ENCODE peak calls at places on chromosomes 16 and 17, in nine cellular contexts. J is kidney tubule cell; C is LHCN-M2; W is NCI-H82; B is stimulated activated CD8-positive, alpha-beta memory T cell treated with anti-CD3 and anti-CD28 coated beads, Interleukin-15, amount 100 ng/mL, for 24 hours; O is activated CD4-positive, alpha-beta T cell treated with anti-CD3 and anti-CD28 coated beads for 4 hours; H is stimulated activated naive CD4-positive, alpha-beta T cell; Y is anterior cingulate cortex; D is activated T-helper 1 cell treated with Interleukin-2 at 50 U/mL for 16 hours. I is an unnamed sample.

GRCh38 chr17:14745122-14745521 is 444.2 kb downstream of the HS3ST3B1 start:
- DNase-seq in Y (no peak), O (no peak), B (no peak), C (peak), J (no peak), H (no peak), D (no peak), W (no peak), I (no peak)

GRCh38 chr16:66455970-66456369 is 28.9 kb downstream of the BEAN1 start:
- DNase-seq in D (no peak), Y (no peak), C (no peak), H (no peak), W (no peak), O (no peak), B (no peak), J (no peak), I (no peak)

GRCh38 chr17:43020789-43021738 is 1.1 kb downstream of the VAT1 start:
- DNase-seq in B (no peak), W (peak), H (peak), O (peak), C (peak), Y (no peak), J (peak), D (no peak), I (no peak)

GRCh38 chr16:75632857-75633256 is 9.8 kb upstream of the ADAT1 start:
- DNase-seq in H (no peak), D (no peak), J (no peak), C (no peak), Y (no peak), W (no peak), O (no peak), B (no peak), I (no peak)

GRCh38 chr17:67606896-67607604 is 110.7 kb upstream of the NOL11 start:
- DNase-seq in C (no peak), D (no peak), O (no peak), H (no peak), W (peak), J (no peak), B (no peak), Y (no peak), I (no peak)

GRCh38 chr16:22352726-22353125 is 21.7 kb downstream of the CDR2 start:
- DNase-seq in J (no peak), O (no peak), H (no peak), Y (no peak), C (no peak), W (no peak), D (no peak), B (no peak), I (no peak)

GRCh38 chr16:70688266-70688742 is 2.5 kb upstream of the MTSS2 start:
- DNase-seq in D (no peak), W (no peak), B (no peak), O (no peak), H (no peak), Y (peak), C (peak), J (no peak), I (peak)

GRCh38 chr17:59361916-59362810 is 30.7 kb downstream of the YPEL2 start:
- DNase-seq in H (no peak), O (peak), D (peak), Y (no peak), C (peak), B (no peak), J (peak), W (no peak), I (no peak)

GRCh38 chr16:79092846-79093245 is 507.7 kb downstream of the MAF start:
- DNase-seq in Y (no peak), W (no peak), D (no peak), B (no peak), O (no peak), H (no peak), C (no peak), J (no peak), I (no peak)

GRCh38 chr16:84514874-84515835 is 10.7 kb upstream of the MEAK7 start:
- DNase-seq in C (no peak), H (peak), J (no peak), O (peak), W (peak), Y (no peak), D (peak), B (peak), I (no peak)

GRCh38 chr17:44672479-44673093 is 16.3 kb downstream of the MEIOC start:
- DNase-seq in O (no peak), Y (no peak), H (no peak), C (peak), W (peak), D (no peak), B (no peak), J (peak), I (no peak)

GRCh38 chr17:83202002-83203000 is 122.9 kb downstream of the METRNL start:
- DNase-seq in D (no peak), C (no peak), B (no peak), W (no peak), H (no peak), Y (no peak), O (peak), J (no peak), I (no peak)

GRCh38 chr17:6231886-6232767 is 161.9 kb downstream of the WSCD1 start:
- DNase-seq in J (peak), O (no peak), W (no peak), Y (no peak), C (peak), H (no peak), B (no peak), D (no peak), I (no peak)

GRCh38 chr17:67557052-67557845 is 160.5 kb upstream of the NOL11 start:
- DNase-seq in D (no peak), J (no peak), H (no peak), Y (no peak), W (no peak), O (no peak), C (no peak), B (no peak), I (no peak)

GRCh38 chr16:4261557-4262172 is 11.2 kb downstream of the TFAP4 start:
- DNase-seq in D (no peak), W (peak), C (no peak), J (peak), H (peak), B (peak), Y (no peak), O (no peak), I (no peak)

GRCh38 chr17:67506966-67507365 is 129.9 kb downstream of the PITPNC1 start:
- DNase-seq in C (peak), D (no peak), B (no peak), W (no peak), O (no peak), H (no peak), J (peak), Y (no peak), I (no peak)

GRCh38 chr17:19958023-19958422 is 19.6 kb downstream of the AKAP10 start:
- DNase-seq in D (no peak), O (no peak), Y (no peak), C (peak), B (no peak), J (peak), H (no peak), W (no peak), I (no peak)

GRCh38 chr16:89395150-89396142 is 94.9 kb downstream of the ANKRD11 start:
- DNase-seq in J (peak), O (no peak), D (no peak), C (peak), Y (peak), H (no peak), W (peak), B (no peak), I (peak)

GRCh38 chr17:9229826-9230201 is 208.5 kb downstream of the NTN1 start:
- DNase-seq in B (no peak), J (no peak), W (no peak), D (no peak), O (no peak), C (no peak), Y (no peak), H (no peak), I (no peak)

GRCh38 chr17:81867952-81868673 is 3.0 kb downstream of the ARHGDIA start:
- DNase-seq in D (no peak), H (no peak), B (no peak), C (no peak), O (no peak), W (peak), J (peak), Y (no peak), I (no peak)

GRCh38 chr17:31875081-31875480 is 16.0 kb upstream of the COPRS start:
- DNase-seq in C (no peak), H (no peak), J (no peak), O (no peak), W (no peak), B (no peak), Y (no peak), D (no peak), I (no peak)

GRCh38 chr16:69253796-69254426 is 57.2 kb upstream of the VPS4A start:
- DNase-seq in B (no peak), O (no peak), D (no peak), H (no peak), J (no peak), Y (no peak), C (no peak), W (no peak), I (no peak)

GRCh38 chr17:19718613-19719364 is 2.4 kb upstream of the SLC47A2 start:
- DNase-seq in W (peak), O (no peak), C (no peak), B (no peak), Y (no peak), H (no peak), D (no peak), J (no peak), I (no peak)

GRCh38 chr17:71188811-71189492 is 931.9 kb upstream of the SOX9 start:
- DNase-seq in J (peak), W (no peak), H (no peak), D (no peak), Y (no peak), C (peak), O (no peak), B (no peak), I (no peak)

GRCh38 chr16:83809092-83809491 is 1.3 kb downstream of the HSBP1 start:
- DNase-seq in O (no peak), H (no peak), Y (no peak), D (no peak), J (no peak), B (no peak), C (no peak), W (no peak), I (no peak)

GRCh38 chr16:159136-159849 is 6.5 kb upstream of the HBM start:
- DNase-seq in H (no peak), Y (no peak), B (no peak), D (no peak), J (no peak), O (no peak), C (no peak), W (no peak), I (no peak)

GRCh38 chr16:83602797-83603735 is 204.7 kb upstream of the HSBP1 start:
- DNase-seq in W (no peak), J (no peak), O (no peak), D (no peak), H (no peak), B (no peak), Y (no peak), C (no peak), I (no peak)

GRCh38 chr17:63775420-63775819 is 1.4 kb downstream of the DDX42 start:
- DNase-seq in Y (no peak), O (no peak), W (peak), D (no peak), C (no peak), B (no peak), H (no peak), J (no peak), I (no peak)

GRCh38 chr16:83738926-83739503 is 68.8 kb upstream of the HSBP1 start:
- DNase-seq in Y (no peak), W (no peak), O (no peak), H (no peak), B (no peak), D (no peak), J (no peak), C (no peak), I (no peak)

GRCh38 chr16:80366023-80366422 is 174.8 kb upstream of the DYNLRB2 start:
- DNase-seq in O (no peak), D (no peak), Y (no peak), H (no peak), B (no peak), J (peak), C (peak), W (no peak), I (no peak)

GRCh38 chr16:49345829-49346228 is 27.8 kb upstream of the C16orf78 start:
- DNase-seq in D (no peak), J (no peak), O (no peak), Y (no peak), B (no peak), W (no peak), C (no peak), H (no peak), I (no peak)

GRCh38 chr17:50052822-50053653 is 2.9 kb upstream of the ITGA3 start:
- DNase-seq in J (no peak), W (no peak), Y (no peak), D (no peak), C (no peak), O (no peak), H (no peak), B (no peak), I (no peak)

GRCh38 chr17:81260171-81260570 is 21.1 kb downstream of the NDUFAF8 start:
- DNase-seq in W (no peak), Y (no peak), C (no peak), D (no peak), B (no peak), O (no peak), H (no peak), J (no peak), I (no peak)

GRCh38 chr17:29004081-29004692 is 1.6 kb downstream of the SEZ6 start:
- DNase-seq in B (no peak), D (no peak), J (no peak), C (peak), W (no peak), Y (no peak), H (no peak), O (no peak), I (no peak)

GRCh38 chr16:85995591-85996461 is 96.9 kb downstream of the IRF8 start:
- DNase-seq in H (no peak), O (peak), D (no peak), J (no peak), B (no peak), C (no peak), W (no peak), Y (no peak), I (no peak)

GRCh38 chr16:87331241-87331801 is 14.1 kb upstream of the C16orf95 start:
- DNase-seq in Y (no peak), O (no peak), B (no peak), C (no peak), J (no peak), D (no peak), W (no peak), H (no peak), I (no peak)

GRCh38 chr17:77445030-77445907 is 304.5 kb downstream of the SEC14L1 start:
- DNase-seq in H (peak), W (no peak), J (no peak), B (no peak), Y (no peak), O (peak), D (peak), C (no peak), I (no peak)

GRCh38 chr16:85652431-85653221 is 36.1 kb downstream of the GINS2 start:
- DNase-seq in O (no peak), W (peak), H (no peak), Y (no peak), C (no peak), J (peak), B (no peak), D (no peak), I (peak)